ENCODE peak calls at places on chromosomes 1 and 21, in six cellular contexts. X, E, F, G, Q and R are unnamed samples.

GRCh38 chr1:54488065-54488750 is 59.8 kb upstream of the ACOT11 start:
- DNase-seq in F (peak; percentile 94), G (peak; percentile 88), X (peak; percentile 94), Q (peak; percentile 92), E (peak; percentile 95), R (peak; percentile 93)

GRCh38 chr1:151286619-151287340 is 4.7 kb downstream of the ZNF687 start:
- DNase-seq in E (no peak), F (no peak), X (no peak), Q (no peak), G (no peak), R (peak; percentile 41)

GRCh38 chr1:92877081-92877711 is 45.4 kb downstream of the RPL5 start:
- DNase-seq in X (no peak), F (no peak), G (no peak), E (no peak), Q (no peak), R (no peak)

GRCh38 chr1:145720878-145721671 is 1.8 kb downstream of the CD160 start:
- DNase-seq in Q (peak; percentile 78), E (peak; percentile 69), G (peak; percentile 95), X (peak; percentile 88), F (peak; percentile 65), R (peak; percentile 69)

GRCh38 chr1:198656500-198656932 is 17.7 kb downstream of the PTPRC start:
- DNase-seq in E (no peak), X (peak; percentile 79), Q (no peak), G (peak; percentile 75), F (peak; percentile 55), R (peak; percentile 65)

GRCh38 chr1:98057236-98057635 is 136.4 kb upstream of the DPYD start:
- DNase-seq in X (no peak), Q (no peak), F (no peak), E (no peak), G (no peak), R (no peak)

GRCh38 chr1:183569801-183570200 is 20.5 kb downstream of the NCF2 start:
- DNase-seq in F (no peak), E (no peak), G (no peak), Q (no peak), X (no peak), R (no peak)

GRCh38 chr1:79472067-79472656 is 465.6 kb upstream of the ADGRL4 start:
- DNase-seq in G (no peak), Q (no peak), E (no peak), X (no peak), F (no peak), R (no peak)

GRCh38 chr1:40092241-40092640 is 4.8 kb downstream of the PPT1 start:
- DNase-seq in F (no peak), X (no peak), E (no peak), Q (no peak), G (no peak), R (no peak)

GRCh38 chr21:27475363-27475955 is 508.6 kb upstream of the ADAMTS5 start:
- DNase-seq in X (no peak), F (no peak), E (no peak), Q (no peak), G (no peak), R (no peak)

GRCh38 chr1:32703479-32704291 is 1.1 kb upstream of the SYNC start:
- DNase-seq in G (no peak), X (no peak), E (peak; percentile 37), Q (no peak), F (no peak), R (peak; percentile 76)